ENCODE peak calls at places on chromosome 5, in seven cellular contexts. F, U, E, V, T, G and K are unnamed samples.
A peak's percentile ranks its signal among the peaks of the same experiment; 100 is the strongest.

GRCh38 chr5:88940712-88941111 is 57.7 kb upstream of the MEF2C start:
- DNase-seq in U (no peak), F (no peak), G (no peak), V (no peak), E (no peak), T (no peak), K (no peak)

GRCh38 chr5:146993876-146994530 is 115.4 kb upstream of the PPP2R2B start:
- DNase-seq in U (no peak), G (no peak), V (no peak), F (no peak), E (no peak), T (no peak), K (no peak)

GRCh38 chr5:133786432-133786831 is 174.1 kb upstream of the FSTL4 start:
- DNase-seq in E (no peak), F (no peak), T (no peak), U (no peak), G (no peak), V (no peak), K (no peak)

GRCh38 chr5:156893517-156893916 is 43.4 kb downstream of the PPP1R2B start:
- DNase-seq in U (no peak), G (no peak), E (no peak), V (no peak), F (no peak), T (no peak), K (no peak)

GRCh38 chr5:91302958-91303357 is 80.2 kb downstream of the ARRDC3 start:
- DNase-seq in G (no peak), E (no peak), V (no peak), F (no peak), U (no peak), T (no peak), K (no peak)

GRCh38 chr5:53425598-53426516 is 54.6 kb upstream of the FST start:
- DNase-seq in F (peak; percentile 45), E (no peak), V (no peak), G (no peak), T (no peak), U (no peak), K (no peak)

GRCh38 chr5:177049285-177049684 is 26.8 kb downstream of the ZNF346 start:
- DNase-seq in T (no peak), V (no peak), E (no peak), F (no peak), G (no peak), U (no peak), K (no peak)

GRCh38 chr5:178116406-178116885 is 3.1 kb downstream of the N4BP3 start:
- DNase-seq in F (no peak), E (no peak), G (no peak), V (peak; percentile 92), U (no peak), T (no peak), K (no peak)

GRCh38 chr5:150487199-150488061 is 20.5 kb upstream of the NDST1 start:
- DNase-seq in G (no peak), T (no peak), U (peak; percentile 44), E (peak; percentile 34), F (no peak), V (peak; percentile 81), K (no peak)

GRCh38 chr5:153159611-153160010 is 330.9 kb upstream of the GRIA1 start:
- DNase-seq in T (no peak), G (no peak), E (no peak), V (no peak), F (no peak), U (no peak), K (no peak)

GRCh38 chr5:149796025-149796424 is 65.9 kb downstream of the PPARGC1B start:
- DNase-seq in F (no peak), V (no peak), T (no peak), U (no peak), G (no peak), E (peak; percentile 36), K (no peak)

GRCh38 chr5:151556808-151557207 is 34.3 kb downstream of the FAT2 start:
- DNase-seq in T (peak; percentile 17), V (no peak), G (no peak), U (no peak), E (no peak), F (no peak), K (no peak)

GRCh38 chr5:146644811-146645210 is 128.8 kb upstream of the GPR151 start:
- DNase-seq in E (no peak), U (no peak), G (no peak), V (no peak), T (no peak), F (no peak), K (no peak)

GRCh38 chr5:92402045-92402444 is 1018.9 kb upstream of the ARRDC3 start:
- DNase-seq in F (no peak), T (no peak), E (peak; percentile 62), V (no peak), U (no peak), G (no peak), K (no peak)

GRCh38 chr5:79672392-79672791 is 17.2 kb upstream of the CMYA5 start:
- DNase-seq in V (no peak), E (no peak), F (no peak), U (no peak), T (no peak), G (no peak), K (no peak)

DNA sequence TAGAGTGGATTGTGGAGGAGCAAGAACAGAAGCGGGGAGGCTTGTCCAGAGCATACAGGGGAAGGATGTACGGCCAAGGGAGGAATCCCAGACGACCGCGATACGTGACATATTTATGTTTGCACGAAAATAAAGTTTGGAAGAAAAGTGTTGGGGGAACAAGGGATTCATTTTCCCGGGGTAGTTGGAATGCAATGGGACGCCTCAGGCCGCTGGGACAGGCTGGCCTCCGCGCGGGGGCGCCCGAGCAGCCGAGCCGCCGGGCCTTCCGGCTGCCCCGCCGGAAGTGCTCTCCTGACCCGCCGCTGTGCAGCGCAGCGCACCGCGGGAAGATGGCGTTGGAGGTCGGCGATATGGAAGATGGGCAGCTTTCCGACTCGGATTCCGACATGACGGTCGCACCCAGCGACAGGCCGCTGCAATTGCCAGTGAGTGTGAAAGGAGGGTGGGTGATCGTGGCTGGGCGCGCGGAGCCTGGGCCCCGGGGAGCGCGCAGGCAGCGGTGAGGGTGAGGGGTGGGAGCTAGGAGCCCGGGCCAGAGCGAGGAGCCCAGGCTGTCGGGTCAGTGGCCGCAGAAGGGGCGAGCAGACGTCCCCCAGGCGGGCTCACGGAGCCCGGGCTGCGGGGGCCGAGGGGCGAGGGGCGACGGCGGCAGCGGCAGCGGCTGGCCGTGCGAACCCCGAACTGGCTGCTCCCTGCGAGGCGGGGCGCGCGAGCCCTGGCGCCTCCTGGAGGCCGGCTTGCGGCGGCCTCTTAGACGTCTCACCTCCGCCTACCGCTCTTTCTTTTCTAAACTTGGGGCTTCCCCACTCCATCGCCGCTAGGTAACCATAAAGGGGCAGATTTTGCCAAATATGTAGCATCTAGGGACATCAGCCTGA is at the start of gene PHAX:
- DNase-seq in V (peak; percentile 95), G (peak; percentile 84), U (peak; percentile 79), E (peak; percentile 76), T (peak; percentile 87), F (no peak), K (peak; percentile 82)
- TF ChIP-seq POLR2A in V (no peak), G (no peak), U (no peak), E (peak; percentile 40), T (peak; percentile 86), F (peak; percentile 33), K (peak; percentile 81)

GRCh38 chr5:103119765-103120606 is at the start of the genes GIN1 and PPIP5K2:
- DNase-seq in T (peak; percentile 28), U (peak; percentile 97), E (peak; percentile 98), V (peak; percentile 98), F (peak; percentile 99), G (peak; percentile 97), K (peak; percentile 57)
- TF ChIP-seq POLR2A in T (peak; percentile 94), U (peak; percentile 41), E (peak; percentile 76), V (no peak), F (peak; percentile 42), G (peak; percentile 73), K (peak; percentile 39)

DNA sequence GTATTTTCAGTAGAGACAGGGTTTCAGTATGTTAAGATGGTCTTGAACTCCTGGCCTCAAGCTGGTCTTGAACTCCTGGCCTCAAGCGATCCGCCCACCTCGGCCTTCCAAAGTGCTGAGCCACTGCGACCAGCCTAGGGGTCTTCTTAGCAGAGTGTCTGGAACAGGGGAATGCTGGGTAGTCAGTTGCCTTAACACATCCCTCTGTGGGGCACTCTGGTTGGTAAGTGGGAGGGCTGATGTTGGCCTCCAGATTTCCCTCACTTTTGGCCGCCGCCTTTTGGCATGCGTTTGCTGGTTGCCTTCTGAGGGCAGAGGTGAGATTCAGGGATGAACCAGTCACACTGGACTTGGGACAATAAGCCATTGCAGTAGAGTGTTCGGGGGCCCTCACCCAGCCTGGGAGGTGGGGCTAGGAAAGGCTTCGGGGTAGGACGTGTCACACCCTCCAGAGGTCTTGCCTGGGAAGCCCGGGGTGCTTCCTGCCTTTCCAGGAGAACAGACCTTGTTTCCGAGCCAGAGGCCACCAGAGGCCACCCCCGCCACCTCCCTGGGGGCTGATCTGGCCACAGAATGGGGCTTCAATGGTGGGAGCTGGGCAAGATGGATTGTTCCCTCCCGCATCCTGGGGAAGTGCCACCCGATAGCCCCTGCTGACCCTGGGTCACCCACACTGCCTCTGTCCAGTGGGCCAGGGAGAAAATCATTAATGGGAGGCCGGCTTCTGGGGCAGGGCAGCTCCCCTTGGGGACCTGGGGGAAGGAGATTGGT is 13.3 kb downstream of the FGF18 start:
- DNase-seq in G (peak; percentile 56), E (no peak), U (no peak), F (no peak), V (peak; percentile 61), T (no peak), K (no peak)
- TF ChIP-seq POLR2A in G (no peak), E (no peak), U (no peak), F (no peak), V (no peak), T (no peak), K (no peak)

GRCh38 chr5:119070578-119070827 is 384 bp upstream of the DMXL1 start:
- DNase-seq in F (no peak), T (peak; percentile 23), U (no peak), G (no peak), V (peak; percentile 94), E (no peak), K (no peak)

GRCh38 chr5:119074419-119074818 is 3.5 kb downstream of the DMXL1 start:
- DNase-seq in T (no peak), V (no peak), E (no peak), U (no peak), G (no peak), F (no peak), K (no peak)

GRCh38 chr5:119072496-119072895 is 1.6 kb downstream of the DMXL1 start:
- DNase-seq in T (no peak), F (no peak), E (no peak), U (no peak), V (no peak), G (no peak), K (no peak)

GRCh38 chr5:119071573-119071874 is 637 bp downstream of the DMXL1 start:
- DNase-seq in U (no peak), F (no peak), G (no peak), V (no peak), T (no peak), E (peak; percentile 2), K (no peak)

DNA sequence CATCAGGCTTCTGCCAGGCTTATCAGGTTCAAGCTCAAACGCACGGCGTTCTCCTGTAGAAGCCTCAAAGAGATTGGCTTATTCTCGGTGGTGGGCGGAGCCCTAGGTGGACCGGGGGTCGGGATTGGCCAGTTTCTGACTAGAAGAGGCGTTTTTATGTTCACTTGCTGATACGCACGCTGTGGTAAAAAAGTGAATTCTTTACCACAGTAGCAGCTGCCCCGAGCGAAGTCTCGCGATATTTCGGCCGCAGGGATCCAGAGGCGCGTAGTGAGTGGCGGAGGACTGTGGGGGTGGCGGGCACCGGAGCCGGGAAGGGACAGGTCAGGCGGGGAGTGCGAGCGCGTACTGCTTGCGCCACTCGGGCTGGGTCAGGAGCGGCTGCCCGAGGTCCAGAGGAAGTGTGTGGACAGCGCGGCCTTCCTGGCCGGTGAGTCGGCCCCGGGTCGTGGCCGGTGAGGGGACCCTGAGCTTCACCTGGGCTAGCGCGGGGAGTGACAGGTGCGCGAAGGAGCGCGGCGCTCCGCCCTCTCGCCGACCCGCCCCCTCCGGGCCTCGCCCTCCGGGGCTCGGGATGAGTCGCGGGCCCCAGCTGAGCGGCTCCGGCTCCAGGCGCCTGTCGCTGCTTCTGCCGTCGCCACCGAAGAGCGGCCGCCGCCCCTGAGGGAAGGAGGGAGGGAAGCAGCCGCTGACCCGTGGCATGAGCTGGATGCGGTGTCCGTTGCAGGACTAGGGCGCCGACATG is at the start of gene DMXL1:
- DNase-seq in T (peak; percentile 44), G (peak; percentile 100), E (peak; percentile 99), F (peak; percentile 99), U (peak; percentile 99), V (peak; percentile 100), K (peak; percentile 76)
- TF ChIP-seq POLR2A in T (peak; percentile 67), G (peak; percentile 57), E (peak; percentile 75), F (no peak), U (peak; percentile 76), V (peak; percentile 50), K (peak; percentile 48)